ENCODE peak calls at places on chromosomes 7 and 10, in four cellular contexts. One of them, this sample, is unnamed.

GRCh38 chr10:92789826-92790225 is 58.5 kb upstream of the EXOC6 start:
- DNase-seq in fibroblast of mammary gland: no peak
- DNase-seq in brain microvascular endothelial cell: no peak
- DNase-seq in left ventricle myocardium inferior: no peak
- DNase-seq in this sample: no peak

GRCh38 chr10:46524471-46525176 is 31.8 kb downstream of the GPRIN2 start:
- DNase-seq in fibroblast of mammary gland: peak; percentile 82
- DNase-seq in brain microvascular endothelial cell: peak; percentile 76
- DNase-seq in left ventricle myocardium inferior: peak; percentile 18
- DNase-seq in this sample: peak; percentile 75

GRCh38 chr7:149790146-149790548 is 16.8 kb upstream of the ZNF467 start:
- DNase-seq in fibroblast of mammary gland: no peak
- DNase-seq in brain microvascular endothelial cell: no peak
- DNase-seq in left ventricle myocardium inferior: peak; percentile 62
- DNase-seq in this sample: no peak

GRCh38 chr10:34078798-34079470 is 736.2 kb downstream of the PARD3 start:
- DNase-seq in fibroblast of mammary gland: peak; percentile 82
- DNase-seq in brain microvascular endothelial cell: peak; percentile 35
- DNase-seq in left ventricle myocardium inferior: peak; percentile 59
- DNase-seq in this sample: peak; percentile 51

GRCh38 chr7:82578430-82578829 is 134.9 kb upstream of the CACNA2D1 start:
- DNase-seq in fibroblast of mammary gland: peak; percentile 47
- DNase-seq in brain microvascular endothelial cell: peak; percentile 87
- DNase-seq in left ventricle myocardium inferior: no peak
- DNase-seq in this sample: peak; percentile 39

GRCh38 chr10:75512534-75512933 is 81.1 kb downstream of the LRMDA start:
- DNase-seq in fibroblast of mammary gland: peak; percentile 41
- DNase-seq in brain microvascular endothelial cell: no peak
- DNase-seq in left ventricle myocardium inferior: no peak
- DNase-seq in this sample: no peak

GRCh38 chr10:72257051-72257892 is 16.5 kb upstream of the DDIT4 start:
- DNase-seq in fibroblast of mammary gland: peak; percentile 54
- DNase-seq in brain microvascular endothelial cell: no peak
- DNase-seq in left ventricle myocardium inferior: peak; percentile 47
- DNase-seq in this sample: no peak

GRCh38 chr7:33904680-33905388 is 505 bp upstream of the BMPER start:
- DNase-seq in fibroblast of mammary gland: peak; percentile 48
- DNase-seq in brain microvascular endothelial cell: no peak
- DNase-seq in left ventricle myocardium inferior: peak; percentile 23
- DNase-seq in this sample: no peak

GRCh38 chr10:71443676-71444075 is 47.0 kb downstream of the CDH23 start:
- DNase-seq in fibroblast of mammary gland: no peak
- DNase-seq in brain microvascular endothelial cell: no peak
- DNase-seq in left ventricle myocardium inferior: no peak
- DNase-seq in this sample: no peak

GRCh38 chr10:117222552-117223412 is 18.1 kb upstream of the SLC18A2 start:
- DNase-seq in fibroblast of mammary gland: no peak
- DNase-seq in brain microvascular endothelial cell: no peak
- DNase-seq in left ventricle myocardium inferior: no peak
- DNase-seq in this sample: no peak

GRCh38 chr7:15751191-15751701 is 64.8 kb upstream of the MEOX2 start:
- DNase-seq in fibroblast of mammary gland: peak; percentile 89
- DNase-seq in brain microvascular endothelial cell: peak; percentile 28
- DNase-seq in left ventricle myocardium inferior: no peak
- DNase-seq in this sample: peak; percentile 81

GRCh38 chr7:4633012-4633411 is 49.1 kb upstream of the FOXK1 start:
- DNase-seq in fibroblast of mammary gland: peak; percentile 84
- DNase-seq in brain microvascular endothelial cell: peak; percentile 12
- DNase-seq in left ventricle myocardium inferior: no peak
- DNase-seq in this sample: no peak

GRCh38 chr10:3248526-3249255 is 76.1 kb upstream of the PITRM1 start:
- DNase-seq in fibroblast of mammary gland: peak; percentile 95
- DNase-seq in brain microvascular endothelial cell: peak; percentile 85
- DNase-seq in left ventricle myocardium inferior: no peak
- DNase-seq in this sample: peak; percentile 79

GRCh38 chr7:39811161-39811614 is 138.9 kb upstream of the CDK13 start:
- DNase-seq in fibroblast of mammary gland: peak; percentile 70
- DNase-seq in brain microvascular endothelial cell: no peak
- DNase-seq in left ventricle myocardium inferior: no peak
- DNase-seq in this sample: peak; percentile 27

GRCh38 chr10:109277456-109277855 is 645.9 kb downstream of the XPNPEP1 start:
- DNase-seq in fibroblast of mammary gland: no peak
- DNase-seq in brain microvascular endothelial cell: no peak
- DNase-seq in left ventricle myocardium inferior: no peak
- DNase-seq in this sample: no peak

GRCh38 chr7:2175514-2175913 is 57.2 kb downstream of the MAD1L1 start:
- DNase-seq in fibroblast of mammary gland: peak; percentile 99
- DNase-seq in brain microvascular endothelial cell: peak; percentile 91
- DNase-seq in left ventricle myocardium inferior: no peak
- DNase-seq in this sample: peak; percentile 92

DNA sequence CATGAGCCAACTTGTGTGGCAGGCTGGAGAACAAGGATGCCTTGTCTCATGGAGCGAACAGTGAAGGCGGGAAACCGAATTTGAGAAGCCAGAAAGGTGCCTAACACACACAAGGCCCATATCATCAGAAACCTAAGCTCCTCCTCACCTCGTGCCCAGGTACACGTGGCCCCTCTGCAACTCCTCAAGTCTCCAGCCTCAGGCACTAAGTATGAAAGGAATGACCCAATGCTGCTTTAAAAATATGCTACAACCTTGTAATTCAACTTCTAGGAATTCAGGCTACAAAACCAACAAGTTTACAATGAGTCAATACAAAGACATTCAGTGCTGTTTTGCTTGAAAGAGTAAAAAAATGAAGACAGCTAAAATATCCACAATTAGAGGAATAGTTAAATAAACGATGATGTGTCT is 95.7 kb downstream of the CDK6 start:
- DNase-seq in fibroblast of mammary gland: peak; percentile 70
- DNase-seq in brain microvascular endothelial cell: peak; percentile 59
- DNase-seq in left ventricle myocardium inferior: no peak
- DNase-seq in this sample: no peak
- H3K4me3 ChIP-seq in fibroblast of mammary gland: no peak overlapping the region
- H3K4me3 ChIP-seq in brain microvascular endothelial cell: no peak overlapping the region
- H3K4me3 ChIP-seq in left ventricle myocardium inferior: no peak overlapping the region
- H3K4me3 ChIP-seq in this sample: no peak overlapping the region

GRCh38 chr10:69451209-69451783 is at the start of gene TSPAN15:
- DNase-seq in fibroblast of mammary gland: peak; percentile 45
- DNase-seq in brain microvascular endothelial cell: peak; percentile 70
- DNase-seq in left ventricle myocardium inferior: peak; percentile 92
- DNase-seq in this sample: no peak

GRCh38 chr10:69455009-69455763 is 3.9 kb downstream of the TSPAN15 start:
- DNase-seq in fibroblast of mammary gland: no peak
- DNase-seq in brain microvascular endothelial cell: no peak
- DNase-seq in left ventricle myocardium inferior: no peak
- DNase-seq in this sample: no peak

GRCh38 chr10:69451784-69452251 is 553 bp downstream of the TSPAN15 start:
- DNase-seq in fibroblast of mammary gland: no peak
- DNase-seq in brain microvascular endothelial cell: no peak
- DNase-seq in left ventricle myocardium inferior: no peak
- DNase-seq in this sample: no peak

GRCh38 chr10:69453759-69454158 is 2.5 kb downstream of the TSPAN15 start:
- DNase-seq in fibroblast of mammary gland: no peak
- DNase-seq in brain microvascular endothelial cell: no peak
- DNase-seq in left ventricle myocardium inferior: no peak
- DNase-seq in this sample: no peak

GRCh38 chr10:69452676-69453415 is 1.6 kb downstream of the TSPAN15 start:
- DNase-seq in fibroblast of mammary gland: no peak
- DNase-seq in brain microvascular endothelial cell: no peak
- DNase-seq in left ventricle myocardium inferior: no peak
- DNase-seq in this sample: no peak
- H3K4me3 ChIP-seq in fibroblast of mammary gland: no peak overlapping the region
- H3K4me3 ChIP-seq in brain microvascular endothelial cell: no peak overlapping the region
- H3K4me3 ChIP-seq in left ventricle myocardium inferior: peak overlapping the region; percentile 86
- H3K4me3 ChIP-seq in this sample: no peak overlapping the region

GRCh38 chr10:119348516-119349240 is 141.3 kb downstream of the GRK5 start:
- DNase-seq in fibroblast of mammary gland: peak; percentile 45
- DNase-seq in brain microvascular endothelial cell: peak; percentile 17
- DNase-seq in left ventricle myocardium inferior: no peak
- DNase-seq in this sample: no peak
- H3K4me3 ChIP-seq in fibroblast of mammary gland: no peak overlapping the region
- H3K4me3 ChIP-seq in brain microvascular endothelial cell: no peak overlapping the region
- H3K4me3 ChIP-seq in left ventricle myocardium inferior: peak overlapping the region; percentile 3
- H3K4me3 ChIP-seq in this sample: no peak overlapping the region

DNA sequence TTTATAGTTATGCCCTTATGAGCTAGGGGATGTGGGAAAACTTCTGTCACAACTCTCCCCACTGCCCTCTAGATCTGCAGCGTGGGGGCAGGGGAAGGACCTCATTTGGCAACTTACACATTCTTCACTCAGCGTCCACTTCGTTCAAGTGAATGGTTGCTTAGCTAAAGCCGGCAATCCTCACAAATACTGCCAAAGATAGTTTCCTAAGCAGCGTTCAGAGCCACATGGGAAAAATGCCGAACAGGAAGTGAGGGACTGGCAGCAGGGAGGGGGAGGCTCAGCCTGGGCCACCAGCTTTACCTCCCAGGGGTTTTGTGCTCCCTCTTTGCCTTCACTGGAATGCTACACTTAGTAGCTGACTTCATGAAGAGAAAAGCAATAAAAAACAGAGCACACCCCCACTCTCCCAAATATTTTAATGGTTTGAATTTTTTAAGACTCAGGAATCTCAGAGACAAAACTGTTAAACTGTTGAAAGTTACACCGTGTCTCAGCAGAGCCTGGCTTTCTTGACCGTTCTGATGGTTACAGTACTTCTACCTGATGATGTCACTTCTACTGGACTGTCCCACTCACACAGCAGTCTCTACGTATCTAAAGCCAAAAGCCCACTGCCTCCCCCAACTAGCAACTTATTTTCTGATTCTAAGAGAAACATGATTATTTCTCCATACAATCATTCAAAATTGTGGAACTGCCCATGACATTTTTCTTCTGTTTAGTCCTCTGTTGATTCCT is 10.4 kb downstream of the GRM3 start:
- DNase-seq in fibroblast of mammary gland: no peak
- DNase-seq in brain microvascular endothelial cell: peak; percentile 9
- DNase-seq in left ventricle myocardium inferior: no peak
- DNase-seq in this sample: no peak
- H3K4me3 ChIP-seq in fibroblast of mammary gland: no peak overlapping the region
- H3K4me3 ChIP-seq in brain microvascular endothelial cell: no peak overlapping the region
- H3K4me3 ChIP-seq in left ventricle myocardium inferior: peak overlapping the region; percentile 26
- H3K4me3 ChIP-seq in this sample: no peak overlapping the region

GRCh38 chr7:51472017-51472296 is 155.3 kb upstream of the COBL start:
- DNase-seq in fibroblast of mammary gland: no peak
- DNase-seq in brain microvascular endothelial cell: no peak
- DNase-seq in left ventricle myocardium inferior: no peak
- DNase-seq in this sample: no peak

GRCh38 chr7:51477323-51477722 is 160.7 kb upstream of the COBL start:
- DNase-seq in fibroblast of mammary gland: no peak
- DNase-seq in brain microvascular endothelial cell: no peak
- DNase-seq in left ventricle myocardium inferior: no peak
- DNase-seq in this sample: no peak

GRCh38 chr7:51471199-51472016 is 154.8 kb upstream of the COBL start:
- DNase-seq in fibroblast of mammary gland: no peak
- DNase-seq in brain microvascular endothelial cell: no peak
- DNase-seq in left ventricle myocardium inferior: no peak
- DNase-seq in this sample: no peak

GRCh38 chr7:51477819-51478218 is 161.2 kb upstream of the COBL start:
- DNase-seq in fibroblast of mammary gland: no peak
- DNase-seq in brain microvascular endothelial cell: no peak
- DNase-seq in left ventricle myocardium inferior: no peak
- DNase-seq in this sample: no peak

GRCh38 chr7:51472873-51473272 is 156.3 kb upstream of the COBL start:
- DNase-seq in fibroblast of mammary gland: no peak
- DNase-seq in brain microvascular endothelial cell: no peak
- DNase-seq in left ventricle myocardium inferior: no peak
- DNase-seq in this sample: no peak
- H3K4me3 ChIP-seq in fibroblast of mammary gland: no peak overlapping the region
- H3K4me3 ChIP-seq in brain microvascular endothelial cell: no peak overlapping the region
- H3K4me3 ChIP-seq in left ventricle myocardium inferior: no peak overlapping the region
- H3K4me3 ChIP-seq in this sample: no peak overlapping the region